ENCODE peak calls at places on chromosomes 13 and 19, in nine cellular contexts. M is NCI-H187; E is EH; W is substantia nigra; G is mucosa of descending colon; L is progenitor cell of endocrine pancreas; Z is stimulated activated CD8-positive, alpha-beta memory T cell treated with anti-CD3 and anti-CD28 coated beads, Interleukin-2, amount 100 ng/mL, for 48 hours; K is sciatic nerve; Q is islet precursor cell. O is an unnamed sample.

GRCh38 chr13:79245937-79246574 is 160.0 kb downstream of the RBM26 start:
- DNase-seq in M (no peak), E (no peak), W (no peak), G (no peak), L (no peak), Z (no peak), K (no peak), Q (peak), O (no peak)

GRCh38 chr19:52527954-52528326 is 472 bp downstream of the ZNF808 start:
- DNase-seq in M (no peak), E (peak), W (no peak), G (peak), L (no peak), Z (no peak), K (peak), Q (peak), O (peak)

GRCh38 chr19:1087813-1088418 is 7.3 kb downstream of the POLR2E start:
- DNase-seq in M (no peak), E (no peak), W (no peak), G (peak), L (no peak), Z (no peak), K (no peak), Q (no peak), O (no peak)

GRCh38 chr19:2036424-2036823 is 14.6 kb downstream of the MKNK2 start:
- DNase-seq in M (no peak), E (no peak), W (no peak), G (peak), L (no peak), Z (no peak), K (no peak), Q (no peak), O (no peak)

GRCh38 chr19:13299838-13300237 is 149.6 kb downstream of the IER2 start:
- DNase-seq in M (no peak), E (no peak), W (no peak), G (no peak), L (no peak), Z (no peak), K (no peak), Q (no peak), O (no peak)

GRCh38 chr13:26785845-26786630 is 25.5 kb upstream of the GPR12 start:
- DNase-seq in M (no peak), E (peak), W (no peak), G (peak), L (no peak), Z (peak), K (no peak), Q (peak), O (no peak)

GRCh38 chr13:97977376-97977705 is 23.9 kb downstream of the IPO5 start:
- DNase-seq in M (no peak), E (no peak), W (no peak), G (no peak), L (no peak), Z (no peak), K (no peak), Q (no peak), O (no peak)

GRCh38 chr19:47514151-47514868 is 553 bp downstream of the NAPA start:
- DNase-seq in M (no peak), E (peak), W (no peak), G (no peak), L (no peak), Z (no peak), K (no peak), Q (peak), O (peak)

GRCh38 chr19:43720936-43721335 is 5.1 kb downstream of the IRGC start:
- DNase-seq in M (no peak), E (no peak), W (no peak), G (no peak), L (no peak), Z (no peak), K (no peak), Q (no peak), O (no peak)

GRCh38 chr13:73902847-73903246 is 231.4 kb downstream of the KLF12 start:
- DNase-seq in M (no peak), E (no peak), W (no peak), G (no peak), L (no peak), Z (no peak), K (no peak), Q (no peak), O (no peak)

GRCh38 chr13:72726721-72727416 is 560 bp downstream of the MZT1 start:
- DNase-seq in M (no peak), E (peak), W (no peak), G (peak), L (peak), Z (peak), K (peak), Q (peak), O (no peak)

GRCh38 chr13:76848596-76848995 is 37.6 kb downstream of the KCTD12 start:
- DNase-seq in M (no peak), E (no peak), W (no peak), G (no peak), L (no peak), Z (no peak), K (no peak), Q (no peak), O (no peak)

GRCh38 chr13:75902166-75903104 is 266.3 kb downstream of the LMO7 start:
- DNase-seq in M (no peak), E (no peak), W (no peak), G (no peak), L (no peak), Z (no peak), K (no peak), Q (no peak), O (no peak)

GRCh38 chr13:40341086-40341471 is 325.4 kb downstream of the FOXO1 start:
- DNase-seq in M (no peak), E (peak), W (no peak), G (no peak), L (no peak), Z (no peak), K (no peak), Q (no peak), O (no peak)

GRCh38 chr13:108959254-108959653 is 329.8 kb downstream of the MYO16 start:
- DNase-seq in M (no peak), E (no peak), W (no peak), G (no peak), L (no peak), Z (no peak), K (no peak), Q (no peak), O (no peak)

GRCh38 chr19:41945135-41945766 is 13.9 kb downstream of the RABAC1 start:
- DNase-seq in M (no peak), E (no peak), W (no peak), G (peak), L (no peak), Z (peak), K (no peak), Q (no peak), O (no peak)

GRCh38 chr13:79973533-79973963 is 367.4 kb downstream of the SPRY2 start:
- DNase-seq in M (no peak), E (no peak), W (no peak), G (no peak), L (no peak), Z (no peak), K (no peak), Q (no peak), O (no peak)

GRCh38 chr13:99320693-99321481 is 13.7 kb upstream of the GPR183 start:
- DNase-seq in M (no peak), E (peak), W (no peak), G (no peak), L (no peak), Z (no peak), K (no peak), Q (no peak), O (no peak)